ENCODE peak calls at places on chromosome 15, in seven cellular contexts. R is SK-N-SH, A is HL-60, P is GM23338, V is HCT116, T is HepG2, X is GM12878. I is an unnamed sample.
A peak's percentile ranks its signal among the peaks of the same experiment; 100 is the strongest.

GRCh38 chr15:44715142-44715796 is 4.0 kb downstream of the B2M start:
- DNase-seq in R (no peak), A (no peak), P (no peak), V (no peak), T (no peak), X (no peak), I (no peak)

GRCh38 chr15:97904196-97904572 is 56.3 kb upstream of the ARRDC4 start:
- DNase-seq in R (peak; percentile 79), A (peak; percentile 34), P (peak; percentile 90), V (peak; percentile 41), T (peak; percentile 34), X (no peak), I (no peak)

GRCh38 chr15:89630974-89631901 is 24.0 kb downstream of the KIF7 start:
- DNase-seq in R (peak; percentile 20), A (no peak), P (peak; percentile 22), V (no peak), T (no peak), X (no peak), I (no peak)

GRCh38 chr15:85407421-85408269 is 27.2 kb downstream of the AKAP13 start:
- DNase-seq in R (no peak), A (peak; percentile 2), P (no peak), V (no peak), T (peak; percentile 39), X (no peak), I (no peak)

GRCh38 chr15:61640751-61641150 is 411.6 kb upstream of the RORA start:
- DNase-seq in R (no peak), A (no peak), P (peak; percentile 21), V (no peak), T (no peak), X (no peak), I (no peak)

GRCh38 chr15:96138985-96139384 is 191.5 kb upstream of the NR2F2 start:
- DNase-seq in R (no peak), A (no peak), P (no peak), V (no peak), T (no peak), X (no peak), I (no peak)

GRCh38 chr15:88396382-88396781 is 70.8 kb downstream of the MRPL46 start:
- DNase-seq in R (no peak), A (no peak), P (peak; percentile 13), V (no peak), T (no peak), X (no peak), I (no peak)

GRCh38 chr15:36313021-36313420 is 266.4 kb upstream of the CDIN1 start:
- DNase-seq in R (no peak), A (no peak), P (no peak), V (no peak), T (no peak), X (no peak), I (no peak)

GRCh38 chr15:76983588-76984379 is 11.1 kb upstream of the PSTPIP1 start:
- DNase-seq in R (no peak), A (peak; percentile 87), P (no peak), V (no peak), T (no peak), X (no peak), I (no peak)

GRCh38 chr15:59741274-59741906 is 52.3 kb upstream of the BNIP2 start:
- DNase-seq in R (peak; percentile 52), A (peak; percentile 5), P (peak; percentile 74), V (peak; percentile 15), T (peak; percentile 18), X (no peak), I (no peak)

GRCh38 chr15:46344906-46345305 is 710.1 kb downstream of the SQOR start:
- DNase-seq in R (no peak), A (no peak), P (no peak), V (no peak), T (no peak), X (no peak), I (no peak)

GRCh38 chr15:77035584-77035983 is 35.3 kb downstream of the TSPAN3 start:
- DNase-seq in R (peak; percentile 27), A (no peak), P (no peak), V (no peak), T (no peak), X (no peak), I (no peak)

GRCh38 chr15:48794697-48795134 is 16.2 kb downstream of the CEP152 start:
- DNase-seq in R (no peak), A (peak; percentile 32), P (no peak), V (no peak), T (no peak), X (peak; percentile 69), I (no peak)

GRCh38 chr15:51982013-51982769 is 10.6 kb upstream of the LEO1 start:
- DNase-seq in R (peak; percentile 75), A (peak; percentile 81), P (peak; percentile 47), V (peak; percentile 50), T (peak; percentile 75), X (peak; percentile 92), I (peak; percentile 85)

GRCh38 chr15:94494732-94495131 is 263.4 kb downstream of the MCTP2 start:
- DNase-seq in R (no peak), A (no peak), P (no peak), V (no peak), T (no peak), X (no peak), I (no peak)

GRCh38 chr15:94845391-94845718 is 614.0 kb downstream of the MCTP2 start:
- DNase-seq in R (no peak), A (no peak), P (no peak), V (no peak), T (no peak), X (no peak), I (no peak)

DNA sequence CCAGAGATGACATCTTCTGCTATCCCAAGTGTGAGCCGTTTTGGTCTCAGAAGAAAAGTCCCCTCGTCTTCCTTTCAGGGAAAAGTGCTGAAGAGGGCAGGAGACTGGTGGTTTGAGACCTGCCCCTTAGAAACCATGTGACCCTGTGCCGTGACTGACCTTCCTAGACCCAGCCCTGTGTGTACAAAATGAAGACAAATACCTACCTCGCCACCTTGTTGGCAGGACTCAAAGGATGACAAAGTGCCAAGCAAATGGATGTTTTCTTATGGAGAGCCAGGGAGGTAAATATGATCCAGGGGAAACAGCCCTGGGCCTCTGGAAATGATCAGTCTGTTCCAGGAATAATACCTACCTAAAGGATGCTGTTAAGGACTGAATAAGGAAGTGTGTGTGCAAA is 41.3 kb downstream of the FAM174B start:
- DNase-seq in R (no peak), A (no peak), P (no peak), V (no peak), T (no peak), X (no peak), I (no peak)
- TF ChIP-seq POLR2AphosphoS5 in R (no peak), A (no peak), P (no peak), V (no peak), T (no peak), X (no peak), I (no peak)

DNA sequence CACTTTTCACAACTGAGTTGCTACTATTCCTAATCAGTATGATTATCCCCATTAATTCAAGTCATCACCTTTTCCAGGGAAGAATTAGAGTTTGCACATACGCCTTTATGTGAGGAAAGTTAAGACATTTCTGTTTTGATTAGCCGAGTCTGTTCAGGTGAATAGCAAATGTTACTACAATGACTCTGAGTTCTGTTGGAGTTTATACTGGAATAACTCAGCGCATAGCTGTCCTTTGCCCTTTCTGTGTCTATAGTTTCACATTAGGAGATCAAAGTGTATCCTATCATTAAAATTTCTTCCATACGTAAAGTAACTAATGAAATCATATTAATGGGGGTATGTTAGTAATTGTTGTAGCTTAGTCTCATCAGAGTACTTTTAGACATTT is 4.9 kb downstream of the RAB8B start:
- DNase-seq in R (no peak), A (no peak), P (no peak), V (no peak), T (no peak), X (no peak), I (no peak)
- TF ChIP-seq REST in R (no peak), A (no peak), P (no peak), V (no peak), T (no peak), X (no peak), I (no peak)

DNA sequence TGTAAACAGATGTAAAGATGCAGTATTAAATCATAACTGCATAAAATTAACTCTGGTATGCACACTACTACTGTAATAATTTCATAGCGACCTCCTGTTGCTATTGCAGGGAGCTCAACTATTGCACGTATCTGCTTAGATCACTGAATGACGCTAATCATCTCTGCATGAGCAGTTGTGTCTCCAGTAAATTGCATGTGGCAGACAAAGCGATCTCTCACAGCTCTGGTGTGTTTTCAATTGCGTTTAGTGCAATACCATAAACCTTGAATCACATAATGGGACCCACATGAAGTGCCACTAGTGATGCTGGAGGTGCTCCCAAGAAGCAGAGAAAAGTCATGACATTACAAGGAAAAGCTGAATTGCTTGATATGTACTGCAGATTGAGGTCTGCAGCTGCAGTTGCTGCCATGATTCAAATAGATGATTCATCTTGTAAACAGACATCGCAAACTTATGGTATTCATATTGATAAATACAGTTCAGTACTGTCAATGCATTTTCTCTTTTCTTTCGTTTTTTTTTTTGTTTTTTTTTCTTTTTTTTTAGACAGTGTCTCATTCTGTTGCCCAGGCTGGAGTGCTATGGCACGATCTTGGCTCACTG is 30.2 kb upstream of the LCTL start:
- DNase-seq in R (no peak), A (no peak), P (no peak), V (no peak), T (no peak), X (no peak), I (peak; percentile 24)
- TF ChIP-seq POLR2AphosphoS5 in R (no peak), A (no peak), P (no peak), V (no peak), T (no peak), X (no peak), I (no peak)

GRCh38 chr15:64146041-64146440 is 5.5 kb upstream of the SNX22 start:
- DNase-seq in R (peak; percentile 49), A (no peak), P (no peak), V (no peak), T (no peak), X (no peak), I (no peak)

GRCh38 chr15:64143276-64143675 is 8.3 kb upstream of the SNX22 start:
- DNase-seq in R (no peak), A (no peak), P (no peak), V (no peak), T (no peak), X (no peak), I (no peak)

GRCh38 chr15:64146520-64146884 is 5.0 kb upstream of the SNX22 start:
- DNase-seq in R (no peak), A (no peak), P (no peak), V (no peak), T (no peak), X (no peak), I (no peak)

GRCh38 chr15:64144192-64144564 is 7.4 kb upstream of the SNX22 start:
- DNase-seq in R (no peak), A (no peak), P (no peak), V (no peak), T (no peak), X (no peak), I (no peak)

DNA sequence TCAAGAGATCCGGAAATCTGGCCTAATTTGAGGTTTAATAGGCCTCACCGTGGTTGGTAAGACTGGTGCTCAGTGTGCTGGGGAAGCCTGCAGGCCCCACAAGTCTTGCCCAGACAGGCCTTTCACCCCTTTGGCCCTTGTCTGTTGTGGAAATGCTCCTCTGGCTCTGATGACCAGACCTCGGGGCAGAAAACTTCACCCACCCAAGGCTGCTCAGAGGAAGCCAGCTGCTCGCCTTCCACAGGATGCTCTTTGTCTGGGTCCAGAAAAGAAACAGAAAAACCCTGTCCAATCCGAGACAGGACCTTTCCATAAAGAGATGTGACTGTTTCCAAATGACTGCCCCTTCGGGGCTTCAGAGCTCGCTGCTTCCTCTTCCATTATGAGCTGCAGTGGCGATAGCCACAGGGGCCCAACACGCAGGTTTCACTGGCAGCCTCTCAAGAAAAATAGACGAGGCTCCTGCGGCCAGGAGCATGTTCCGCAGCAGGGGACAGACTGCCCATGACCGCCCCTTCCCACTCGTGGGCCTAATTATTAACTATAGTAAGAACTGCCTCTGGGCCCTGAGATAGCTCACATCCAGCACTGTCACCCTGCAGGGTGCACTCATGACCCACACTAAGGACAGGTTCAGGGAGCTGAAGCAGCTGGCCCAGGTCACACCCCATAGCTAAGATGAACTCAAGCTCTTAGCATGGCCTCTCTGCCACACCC is 6.8 kb upstream of the SNX22 start:
- DNase-seq in R (no peak), A (no peak), P (no peak), V (no peak), T (no peak), X (peak; percentile 79), I (no peak)
- TF ChIP-seq REST in R (no peak), A (no peak), P (no peak), V (no peak), T (no peak), X (no peak), I (no peak)

I was measured in Panc1.